ENCODE peak calls at places on chromosomes 4 and X, in ten cellular contexts. One of them, this sample, is unnamed.

GRCh38 chrX:53190363-53190960 is 34.5 kb downstream of the KDM5C start:
- DNase-seq in ELF-1: peak
- DNase-seq in activated CD8-positive, alpha-beta memory T cell treated with anti-CD3 and anti-CD28 coated beads for 24 hours: no peak
- DNase-seq in GM04504: no peak
- DNase-seq in pons: no peak
- DNase-seq in foreskin melanocyte: no peak
- DNase-seq in activated gamma-delta T cell treated with Interleukin-2 at 50 U/mL for 16 hours: no peak
- DNase-seq in aorta: no peak
- DNase-seq in stimulated activated CD8-positive, alpha-beta memory T cell treated with anti-CD3 and anti-CD28 coated beads, Interleukin-15, amount 100 ng/mL, for 4 hours: no peak
- DNase-seq in activated naive CD4-positive, alpha-beta T cell treated with Interleukin-2 at 50 U/mL for 16 hours: no peak
- DNase-seq in this sample: no peak

GRCh38 chrX:51507551-51507950 is 11.2 kb upstream of the NUDT11 start:
- DNase-seq in ELF-1: no peak
- DNase-seq in activated CD8-positive, alpha-beta memory T cell treated with anti-CD3 and anti-CD28 coated beads for 24 hours: no peak
- DNase-seq in GM04504: no peak
- DNase-seq in pons: no peak
- DNase-seq in foreskin melanocyte: no peak
- DNase-seq in activated gamma-delta T cell treated with Interleukin-2 at 50 U/mL for 16 hours: no peak
- DNase-seq in aorta: no peak
- DNase-seq in stimulated activated CD8-positive, alpha-beta memory T cell treated with anti-CD3 and anti-CD28 coated beads, Interleukin-15, amount 100 ng/mL, for 4 hours: no peak
- DNase-seq in activated naive CD4-positive, alpha-beta T cell treated with Interleukin-2 at 50 U/mL for 16 hours: no peak
- DNase-seq in this sample: no peak

GRCh38 chrX:19064175-19064574 is 58.1 kb downstream of the ADGRG2 start:
- DNase-seq in ELF-1: peak
- DNase-seq in activated CD8-positive, alpha-beta memory T cell treated with anti-CD3 and anti-CD28 coated beads for 24 hours: no peak
- DNase-seq in GM04504: no peak
- DNase-seq in pons: no peak
- DNase-seq in foreskin melanocyte: no peak
- DNase-seq in activated gamma-delta T cell treated with Interleukin-2 at 50 U/mL for 16 hours: no peak
- DNase-seq in aorta: no peak
- DNase-seq in stimulated activated CD8-positive, alpha-beta memory T cell treated with anti-CD3 and anti-CD28 coated beads, Interleukin-15, amount 100 ng/mL, for 4 hours: no peak
- DNase-seq in activated naive CD4-positive, alpha-beta T cell treated with Interleukin-2 at 50 U/mL for 16 hours: no peak
- DNase-seq in this sample: no peak

GRCh38 chr4:112109455-112110425 is 35.5 kb upstream of the FAM241A start:
- DNase-seq in ELF-1: no peak
- DNase-seq in activated CD8-positive, alpha-beta memory T cell treated with anti-CD3 and anti-CD28 coated beads for 24 hours: no peak
- DNase-seq in GM04504: no peak
- DNase-seq in pons: peak
- DNase-seq in foreskin melanocyte: no peak
- DNase-seq in activated gamma-delta T cell treated with Interleukin-2 at 50 U/mL for 16 hours: no peak
- DNase-seq in aorta: no peak
- DNase-seq in stimulated activated CD8-positive, alpha-beta memory T cell treated with anti-CD3 and anti-CD28 coated beads, Interleukin-15, amount 100 ng/mL, for 4 hours: no peak
- DNase-seq in activated naive CD4-positive, alpha-beta T cell treated with Interleukin-2 at 50 U/mL for 16 hours: no peak
- DNase-seq in this sample: no peak

GRCh38 chrX:147376601-147377387 is 534.9 kb upstream of the FMR1 start:
- DNase-seq in ELF-1: peak
- DNase-seq in activated CD8-positive, alpha-beta memory T cell treated with anti-CD3 and anti-CD28 coated beads for 24 hours: no peak
- DNase-seq in GM04504: no peak
- DNase-seq in pons: peak
- DNase-seq in foreskin melanocyte: no peak
- DNase-seq in activated gamma-delta T cell treated with Interleukin-2 at 50 U/mL for 16 hours: no peak
- DNase-seq in aorta: peak
- DNase-seq in stimulated activated CD8-positive, alpha-beta memory T cell treated with anti-CD3 and anti-CD28 coated beads, Interleukin-15, amount 100 ng/mL, for 4 hours: no peak
- DNase-seq in activated naive CD4-positive, alpha-beta T cell treated with Interleukin-2 at 50 U/mL for 16 hours: no peak
- DNase-seq in this sample: no peak

GRCh38 chr4:52038109-52038912 is at the start of gene SGCB:
- DNase-seq in ELF-1: peak
- DNase-seq in activated CD8-positive, alpha-beta memory T cell treated with anti-CD3 and anti-CD28 coated beads for 24 hours: peak
- DNase-seq in GM04504: no peak
- DNase-seq in pons: peak
- DNase-seq in foreskin melanocyte: peak
- DNase-seq in activated gamma-delta T cell treated with Interleukin-2 at 50 U/mL for 16 hours: peak
- DNase-seq in aorta: peak
- DNase-seq in stimulated activated CD8-positive, alpha-beta memory T cell treated with anti-CD3 and anti-CD28 coated beads, Interleukin-15, amount 100 ng/mL, for 4 hours: peak
- DNase-seq in activated naive CD4-positive, alpha-beta T cell treated with Interleukin-2 at 50 U/mL for 16 hours: peak
- DNase-seq in this sample: peak

GRCh38 chr4:40299126-40299525 is 36.0 kb upstream of the CHRNA9 start:
- DNase-seq in ELF-1: no peak
- DNase-seq in activated CD8-positive, alpha-beta memory T cell treated with anti-CD3 and anti-CD28 coated beads for 24 hours: no peak
- DNase-seq in GM04504: no peak
- DNase-seq in pons: no peak
- DNase-seq in foreskin melanocyte: no peak
- DNase-seq in activated gamma-delta T cell treated with Interleukin-2 at 50 U/mL for 16 hours: no peak
- DNase-seq in aorta: no peak
- DNase-seq in stimulated activated CD8-positive, alpha-beta memory T cell treated with anti-CD3 and anti-CD28 coated beads, Interleukin-15, amount 100 ng/mL, for 4 hours: no peak
- DNase-seq in activated naive CD4-positive, alpha-beta T cell treated with Interleukin-2 at 50 U/mL for 16 hours: no peak
- DNase-seq in this sample: no peak

GRCh38 chr4:14749910-14750309 is 252.4 kb upstream of the CPEB2 start:
- DNase-seq in ELF-1: no peak
- DNase-seq in activated CD8-positive, alpha-beta memory T cell treated with anti-CD3 and anti-CD28 coated beads for 24 hours: no peak
- DNase-seq in GM04504: no peak
- DNase-seq in pons: peak
- DNase-seq in foreskin melanocyte: peak
- DNase-seq in activated gamma-delta T cell treated with Interleukin-2 at 50 U/mL for 16 hours: no peak
- DNase-seq in aorta: no peak
- DNase-seq in stimulated activated CD8-positive, alpha-beta memory T cell treated with anti-CD3 and anti-CD28 coated beads, Interleukin-15, amount 100 ng/mL, for 4 hours: no peak
- DNase-seq in activated naive CD4-positive, alpha-beta T cell treated with Interleukin-2 at 50 U/mL for 16 hours: peak
- DNase-seq in this sample: no peak

GRCh38 chr4:150781108-150781663 is 199.2 kb downstream of the MAB21L2 start:
- DNase-seq in ELF-1: no peak
- DNase-seq in activated CD8-positive, alpha-beta memory T cell treated with anti-CD3 and anti-CD28 coated beads for 24 hours: no peak
- DNase-seq in GM04504: no peak
- DNase-seq in pons: no peak
- DNase-seq in foreskin melanocyte: no peak
- DNase-seq in activated gamma-delta T cell treated with Interleukin-2 at 50 U/mL for 16 hours: no peak
- DNase-seq in aorta: no peak
- DNase-seq in stimulated activated CD8-positive, alpha-beta memory T cell treated with anti-CD3 and anti-CD28 coated beads, Interleukin-15, amount 100 ng/mL, for 4 hours: no peak
- DNase-seq in activated naive CD4-positive, alpha-beta T cell treated with Interleukin-2 at 50 U/mL for 16 hours: no peak
- DNase-seq in this sample: no peak

GRCh38 chr4:24856586-24856985 is 56.3 kb downstream of the CCDC149 start:
- DNase-seq in ELF-1: peak
- DNase-seq in activated CD8-positive, alpha-beta memory T cell treated with anti-CD3 and anti-CD28 coated beads for 24 hours: no peak
- DNase-seq in GM04504: no peak
- DNase-seq in pons: no peak
- DNase-seq in foreskin melanocyte: no peak
- DNase-seq in activated gamma-delta T cell treated with Interleukin-2 at 50 U/mL for 16 hours: no peak
- DNase-seq in aorta: peak
- DNase-seq in stimulated activated CD8-positive, alpha-beta memory T cell treated with anti-CD3 and anti-CD28 coated beads, Interleukin-15, amount 100 ng/mL, for 4 hours: no peak
- DNase-seq in activated naive CD4-positive, alpha-beta T cell treated with Interleukin-2 at 50 U/mL for 16 hours: no peak
- DNase-seq in this sample: no peak

This sample was measured in activated T-cell treated with anti-CD3 and anti-CD28 coated beads, Interleukin-2, amount 50 U/mL, for 1 hour.